ENCODE peak calls at places on chromosomes 3 and 15, in four cellular contexts. Y is mesendoderm, J is HCT116, A is neuronal stem cell. I is an unnamed sample.

GRCh38 chr3:195172285-195172684 is 98.7 kb downstream of the XXYLT1 start:
- DNase-seq in Y (peak), J (no peak), A (no peak), I (no peak)

GRCh38 chr3:148023994-148024393 is 614.8 kb downstream of the ZIC1 start:
- DNase-seq in Y (no peak), J (no peak), A (no peak), I (no peak)

GRCh38 chr15:97545799-97546198 is 414.7 kb upstream of the ARRDC4 start:
- DNase-seq in Y (peak), J (no peak), A (no peak), I (no peak)

GRCh38 chr3:71119171-71119570 is 464.4 kb downstream of the FOXP1 start:
- DNase-seq in Y (no peak), J (no peak), A (no peak), I (no peak)

GRCh38 chr3:17535173-17535730 is 207.2 kb downstream of the TBC1D5 start:
- DNase-seq in Y (no peak), J (no peak), A (no peak), I (no peak)

GRCh38 chr3:47410801-47411646 is 30.2 kb downstream of the PTPN23 start:
- DNase-seq in Y (no peak), J (no peak), A (no peak), I (no peak)

GRCh38 chr3:148955544-148956346 is 35.6 kb upstream of the GYG1 start:
- DNase-seq in Y (peak), J (peak), A (peak), I (peak)

GRCh38 chr3:71247221-71247947 is 336.1 kb downstream of the FOXP1 start:
- DNase-seq in Y (peak), J (no peak), A (no peak), I (peak)

GRCh38 chr3:71191031-71191482 is 392.5 kb downstream of the FOXP1 start:
- DNase-seq in Y (no peak), J (no peak), A (no peak), I (no peak)

GRCh38 chr3:185263423-185263822 is 9.6 kb upstream of the EHHADH start:
- DNase-seq in Y (no peak), J (no peak), A (no peak), I (no peak)

GRCh38 chr3:171822707-171823106 is 12.4 kb upstream of the PLD1 start:
- DNase-seq in Y (no peak), J (no peak), A (no peak), I (no peak)

GRCh38 chr3:30319713-30320112 is 286.7 kb upstream of the TGFBR2 start:
- DNase-seq in Y (peak), J (peak), A (no peak), I (no peak)

GRCh38 chr3:168165390-168166269 is 69.9 kb upstream of the GOLIM4 start:
- DNase-seq in Y (peak), J (peak), A (peak), I (peak)

GRCh38 chr3:119279101-119279554 is 15.1 kb upstream of the ARHGAP31 start:
- DNase-seq in Y (no peak), J (no peak), A (peak), I (no peak)

DNA sequence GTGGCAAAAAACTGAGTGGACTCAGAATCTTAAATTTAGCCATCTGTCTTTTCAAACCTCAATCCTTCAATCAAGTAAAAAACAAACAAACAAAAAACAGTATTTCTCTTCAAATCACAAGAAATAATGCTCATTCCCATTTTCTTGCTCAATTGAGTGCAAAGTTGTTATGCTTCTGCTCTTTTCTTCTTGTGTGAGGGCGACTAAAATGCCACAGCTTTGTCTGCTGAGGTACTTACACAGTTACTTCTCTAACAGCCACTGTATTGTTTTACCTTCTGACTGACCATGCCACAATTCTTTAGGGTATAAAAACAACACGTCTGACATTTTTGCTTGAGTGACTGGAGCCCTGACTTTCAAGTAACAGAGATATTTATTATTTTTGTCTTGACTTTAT is 617.4 kb downstream of the NAALADL2 start:
- DNase-seq in Y (no peak), J (no peak), A (no peak), I (no peak)
- H3K9ac ChIP-seq in Y (no peak), J (no peak), A (no peak), I (no peak)

GRCh38 chr15:101092186-101092866 is 159.5 kb downstream of the CHSY1 start:
- DNase-seq in Y (no peak), J (no peak), A (no peak), I (no peak)

GRCh38 chr15:101092867-101093202 is 159.0 kb downstream of the CHSY1 start:
- DNase-seq in Y (no peak), J (no peak), A (no peak), I (no peak)

GRCh38 chr15:101089579-101090459 is 162.0 kb downstream of the CHSY1 start:
- DNase-seq in Y (no peak), J (no peak), A (no peak), I (no peak)

GRCh38 chr15:101090460-101090853 is 161.4 kb downstream of the CHSY1 start:
- DNase-seq in Y (no peak), J (no peak), A (no peak), I (no peak)

DNA sequence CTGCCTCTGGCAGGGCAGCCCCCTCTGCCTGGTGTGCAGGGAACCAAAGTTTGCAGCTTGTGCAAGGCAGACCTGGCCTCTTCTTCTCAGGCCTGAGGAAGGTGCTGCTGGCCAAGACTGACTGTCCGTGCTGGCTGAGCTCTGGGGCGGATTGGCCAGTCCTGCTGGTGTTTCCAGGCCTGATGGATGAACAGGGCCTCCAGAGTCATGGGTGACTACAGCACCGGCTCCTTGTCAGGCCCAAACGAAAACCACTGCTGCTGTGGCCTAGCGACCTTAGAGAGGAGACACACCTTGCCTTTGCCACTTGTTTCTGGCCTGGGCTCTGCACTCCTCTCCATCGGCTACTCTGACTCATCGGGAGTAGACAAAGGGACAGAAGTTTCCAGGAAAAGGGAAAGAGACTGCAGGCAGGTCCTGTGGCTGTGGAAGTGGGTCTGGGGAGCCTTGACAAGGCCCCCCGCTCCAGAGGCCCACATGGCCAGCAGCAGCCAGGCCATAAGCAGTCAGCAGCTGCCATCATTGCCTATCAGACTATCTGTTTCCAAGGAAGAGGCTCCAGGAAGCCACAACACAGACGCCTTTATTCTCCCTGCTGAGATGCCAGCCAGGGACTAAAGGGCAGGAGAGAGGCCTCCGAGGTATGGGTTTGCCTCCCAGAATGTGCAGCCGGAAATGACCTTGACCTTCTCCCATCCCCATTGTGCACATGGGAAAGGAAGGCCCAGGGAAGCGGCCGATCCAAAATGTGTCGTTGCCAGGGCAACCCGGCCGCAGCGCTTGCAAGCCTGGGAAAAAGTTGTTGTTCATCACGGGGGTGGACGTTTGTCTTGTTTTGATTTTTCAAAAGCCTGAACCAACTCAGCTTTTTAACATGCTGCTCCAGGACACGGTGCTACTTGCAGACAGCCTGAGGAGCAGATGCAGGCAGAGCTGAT is 160.5 kb downstream of the CHSY1 start:
- DNase-seq in Y (no peak), J (no peak), A (no peak), I (no peak)
- H3K9ac ChIP-seq in Y (no peak), J (no peak), A (no peak), I (no peak)

DNA sequence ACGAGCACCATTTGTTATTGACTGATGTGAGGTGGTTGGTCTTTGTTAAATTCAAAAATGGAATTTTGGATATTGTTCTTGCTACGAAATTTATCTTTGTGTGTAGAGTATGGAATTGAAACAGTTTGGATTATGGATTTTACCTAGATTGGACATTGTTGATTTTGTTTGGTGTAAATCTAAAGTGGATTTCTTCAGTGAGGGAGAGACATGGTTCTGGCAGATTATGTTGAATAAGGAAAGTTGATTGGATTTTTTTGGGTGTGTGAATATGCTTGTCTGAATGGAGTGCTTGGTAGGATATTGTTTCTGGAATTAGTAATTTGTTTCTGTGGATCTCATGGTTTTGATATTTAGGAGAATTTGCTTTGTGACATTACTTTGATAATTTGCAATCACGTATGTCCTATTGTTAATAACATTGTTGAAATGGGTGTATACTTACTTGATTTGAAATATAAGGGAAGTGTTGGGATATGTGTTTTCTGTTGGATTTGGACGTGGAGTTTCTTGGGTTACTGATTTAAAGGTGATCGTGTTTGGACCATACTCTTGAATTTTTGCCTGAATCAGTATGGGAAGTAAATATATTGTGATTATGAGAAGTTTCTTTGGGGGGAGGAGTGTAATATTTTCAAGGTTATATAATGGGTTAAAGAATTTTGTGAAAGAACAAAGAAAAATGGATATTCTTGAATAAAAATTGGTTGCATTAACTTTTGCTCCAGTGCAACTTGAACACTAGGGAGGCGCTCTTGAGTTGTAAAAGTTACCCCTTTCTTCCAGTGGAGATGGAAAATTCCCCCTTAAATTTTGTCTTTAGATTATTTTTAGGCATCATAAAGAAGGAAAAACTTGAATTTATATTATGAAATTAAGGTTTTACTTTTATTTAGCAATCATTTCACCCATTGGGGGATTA is 875 bp upstream of the CHD2 start:
- DNase-seq in Y (no peak), J (peak), A (no peak), I (peak)
- H3K9ac ChIP-seq in Y (no peak), J (peak), A (no peak), I (no peak)

GRCh38 chr3:13263770-13264467 is 156.2 kb downstream of the NUP210 start:
- DNase-seq in Y (no peak), J (no peak), A (no peak), I (no peak)

GRCh38 chr3:13261104-13261800 is 158.9 kb downstream of the NUP210 start:
- DNase-seq in Y (no peak), J (no peak), A (no peak), I (no peak)

GRCh38 chr3:13264468-13264795 is 155.7 kb downstream of the NUP210 start:
- DNase-seq in Y (no peak), J (no peak), A (no peak), I (no peak)

GRCh38 chr3:13261908-13262307 is 158.2 kb downstream of the NUP210 start:
- DNase-seq in Y (no peak), J (no peak), A (no peak), I (no peak)

GRCh38 chr3:13262493-13263211 is 157.5 kb downstream of the NUP210 start:
- DNase-seq in Y (no peak), J (no peak), A (no peak), I (no peak)
- H3K9ac ChIP-seq in Y (no peak), J (no peak), A (no peak), I (no peak)

I was measured in Karpas-422.